ENCODE peak calls at places on chromosomes 6 and 20, in four cellular contexts. M, T, Y and V are unnamed samples.

GRCh38 chr20:19688031-19688806 is 69.8 kb upstream of the RIN2 start:
- DNase-seq in M (peak; percentile 75), T (peak; percentile 68), Y (peak; percentile 46), V (peak; percentile 75)

GRCh38 chr20:61292391-61292790 is 40.3 kb downstream of the CDH4 start:
- DNase-seq in M (no peak), T (no peak), Y (no peak), V (no peak)

GRCh38 chr20:44002861-44003260 is 88.2 kb downstream of the TOX2 start:
- DNase-seq in M (no peak), T (no peak), Y (no peak), V (no peak)

GRCh38 chr6:127053032-127053908 is 65.2 kb upstream of the RSPO3 start:
- DNase-seq in M (no peak), T (no peak), Y (no peak), V (no peak)

GRCh38 chr6:116461563-116462507 is 660 bp downstream of the CALHM6 start:
- DNase-seq in M (no peak), T (peak; percentile 87), Y (no peak), V (peak; percentile 53)

GRCh38 chr20:8425802-8426201 is 293.7 kb downstream of the PLCB1 start:
- DNase-seq in M (no peak), T (no peak), Y (no peak), V (no peak)

GRCh38 chr6:148140772-148141557 is 201.7 kb upstream of the SASH1 start:
- DNase-seq in M (no peak), T (no peak), Y (no peak), V (no peak)

GRCh38 chr20:11937230-11937629 is 19.5 kb downstream of the BTBD3 start:
- DNase-seq in M (no peak), T (no peak), Y (no peak), V (no peak)

GRCh38 chr6:157753291-157753690 is 69.8 kb upstream of the SNX9 start:
- DNase-seq in M (peak; percentile 68), T (no peak), Y (no peak), V (no peak)

GRCh38 chr6:138115191-138115590 is 8.0 kb upstream of the PERP start:
- DNase-seq in M (no peak), T (no peak), Y (no peak), V (no peak)

GRCh38 chr6:34912715-34913464 is 23.8 kb downstream of the ANKS1A start:
- DNase-seq in M (no peak), T (no peak), Y (no peak), V (no peak)

GRCh38 chr6:22717906-22718305 is 148.5 kb downstream of the HDGFL1 start:
- DNase-seq in M (no peak), T (no peak), Y (no peak), V (no peak)

GRCh38 chr6:37155394-37156312 is 14.3 kb upstream of the PIM1 start:
- DNase-seq in M (no peak), T (no peak), Y (no peak), V (no peak)

GRCh38 chr6:23713211-23713610 is 412.8 kb upstream of the NRSN1 start:
- DNase-seq in M (no peak), T (no peak), Y (no peak), V (no peak)

GRCh38 chr6:97186416-97186999 is 96.5 kb downstream of the MMS22L start:
- DNase-seq in M (peak; percentile 19), T (peak; percentile 25), Y (peak; percentile 60), V (peak; percentile 57)

GRCh38 chr6:106082735-106083398 is 3.3 kb upstream of the PRDM1 start:
- DNase-seq in M (no peak), T (no peak), Y (no peak), V (no peak)

GRCh38 chr6:136646377-136646776 is 96.2 kb upstream of the MAP7 start:
- DNase-seq in M (no peak), T (no peak), Y (no peak), V (no peak)

GRCh38 chr20:63114693-63115069 is 101.2 kb downstream of the YTHDF1 start:
- DNase-seq in M (no peak), T (no peak), Y (no peak), V (no peak)

GRCh38 chr6:127520061-127520460 is 926 bp upstream of the MTCL3 start:
- DNase-seq in M (no peak), T (no peak), Y (no peak), V (no peak)

GRCh38 chr6:57822896-57823358 is 505.5 kb downstream of the PRIM2 start:
- DNase-seq in M (no peak), T (peak; percentile 28), Y (no peak), V (no peak)

GRCh38 chr20:49938173-49939163 is 2.3 kb downstream of the RNF114 start:
- DNase-seq in M (no peak), T (no peak), Y (no peak), V (no peak)

GRCh38 chr20:12591949-12592470 is 416.8 kb upstream of the SPTLC3 start:
- DNase-seq in M (no peak), T (no peak), Y (no peak), V (no peak)

GRCh38 chr20:44050925-44051660 is 135.9 kb downstream of the JPH2 start:
- DNase-seq in M (no peak), T (no peak), Y (no peak), V (peak; percentile 26)

GRCh38 chr6:169968541-169969270 is 217.3 kb downstream of the ERMARD start:
- DNase-seq in M (no peak), T (peak; percentile 36), Y (no peak), V (no peak)

GRCh38 chr20:10501377-10501776 is 66.3 kb downstream of the SLX4IP start:
- DNase-seq in M (no peak), T (no peak), Y (no peak), V (no peak)

GRCh38 chr6:44004625-44005506 is 122.4 kb downstream of the MRPL14 start:
- DNase-seq in M (no peak), T (peak; percentile 49), Y (no peak), V (no peak)

GRCh38 chr20:3749689-3750639 is 17.5 kb downstream of the HSPA12B start:
- DNase-seq in M (no peak), T (peak; percentile 99), Y (peak; percentile 66), V (no peak)

GRCh38 chr20:45629496-45630100 is at the start of gene WFDC10A:
- DNase-seq in M (no peak), T (peak; percentile 67), Y (peak; percentile 77), V (peak; percentile 51)

GRCh38 chr20:46559685-46560440 is 9.4 kb upstream of the OCSTAMP start:
- DNase-seq in M (no peak), T (no peak), Y (no peak), V (no peak)

GRCh38 chr20:24732599-24732998 is 216.5 kb upstream of the CST7 start:
- DNase-seq in M (no peak), T (no peak), Y (no peak), V (no peak)

GRCh38 chr6:73565767-73566485 is 45.1 kb upstream of the EEF1A1 start:
- DNase-seq in M (no peak), T (peak; percentile 79), Y (no peak), V (no peak)

GRCh38 chr20:62141397-62142251 is 1.6 kb downstream of the PSMA7 start:
- DNase-seq in M (no peak), T (peak; percentile 80), Y (peak; percentile 37), V (no peak)

GRCh38 chr20:13883425-13883824 is 98.6 kb downstream of the NDUFAF5 start:
- DNase-seq in M (no peak), T (no peak), Y (no peak), V (no peak)

GRCh38 chr6:6804843-6805680 is 216.5 kb downstream of the LY86 start:
- DNase-seq in M (no peak), T (no peak), Y (no peak), V (no peak)

GRCh38 chr6:151551223-151551857 is 57.5 kb downstream of the CCDC170 start:
- DNase-seq in M (no peak), T (no peak), Y (no peak), V (no peak)

GRCh38 chr6:163814494-163815364 is 400.2 kb downstream of the QKI start:
- DNase-seq in M (peak; percentile 82), T (no peak), Y (no peak), V (no peak)

GRCh38 chr20:34798328-34798727 is 27.1 kb downstream of the NCOA6 start:
- DNase-seq in M (no peak), T (no peak), Y (no peak), V (no peak)

GRCh38 chr20:41696428-41696827 is 78.3 kb upstream of the CHD6 start:
- DNase-seq in M (no peak), T (no peak), Y (no peak), V (no peak)

GRCh38 chr6:878179-878578 is 185.2 kb upstream of the EXOC2 start:
- DNase-seq in M (no peak), T (no peak), Y (no peak), V (no peak)